ENCODE peak calls at places on chromosomes 5 and 9, in seven cellular contexts. R, N, Z, C, J, T and F are unnamed samples.
A peak's percentile ranks its signal among the peaks of the same experiment; 100 is the strongest.

GRCh38 chr5:132489871-132490483 is 596 bp downstream of the IRF1 start:
- DNase-seq in C (peak; percentile 86), Z (peak; percentile 72), T (peak; percentile 25), N (peak; percentile 53), J (peak; percentile 43), R (peak; percentile 46), F (no peak)

GRCh38 chr9:135230386-135230765 is 142.9 kb downstream of the OLFM1 start:
- DNase-seq in Z (no peak), J (no peak), T (no peak), C (peak; percentile 42), N (no peak), R (no peak), F (no peak)

GRCh38 chr9:69215774-69216482 is 41.9 kb downstream of the TJP2 start:
- DNase-seq in Z (no peak), N (no peak), R (peak; percentile 94), C (no peak), J (no peak), T (no peak), F (no peak)

GRCh38 chr9:114029311-114030170 is 48.6 kb downstream of the AMBP start:
- DNase-seq in Z (no peak), J (no peak), N (no peak), C (no peak), R (peak; percentile 67), T (no peak), F (no peak)

GRCh38 chr5:145774442-145774841 is 60.7 kb downstream of the PRELID2 start:
- DNase-seq in R (no peak), Z (no peak), C (no peak), J (no peak), N (no peak), T (no peak), F (no peak)

GRCh38 chr5:133267601-133268000 is 215.8 kb downstream of the HSPA4 start:
- DNase-seq in C (no peak), T (no peak), J (no peak), Z (peak; percentile 26), N (no peak), R (no peak), F (no peak)

GRCh38 chr5:57332350-57332749 is 150.3 kb downstream of the ACTBL2 start:
- DNase-seq in T (no peak), R (no peak), C (no peak), Z (no peak), N (no peak), J (peak; percentile 86), F (no peak)

GRCh38 chr9:124291801-124292396 is 34.1 kb downstream of the NEK6 start:
- DNase-seq in T (no peak), N (no peak), Z (no peak), R (no peak), C (no peak), J (no peak), F (no peak)

GRCh38 chr5:151078490-151079262 is 2.2 kb downstream of the TNIP1 start:
- DNase-seq in C (peak; percentile 56), T (no peak), Z (no peak), J (no peak), N (peak; percentile 45), R (no peak), F (no peak)

GRCh38 chr5:77683171-77683732 is 44.7 kb upstream of the OTP start:
- DNase-seq in R (no peak), T (no peak), N (no peak), J (peak; percentile 39), C (no peak), Z (no peak), F (no peak)

GRCh38 chr5:1545126-1545797 is 21.5 kb upstream of the LPCAT1 start:
- DNase-seq in J (no peak), Z (no peak), C (peak; percentile 48), N (no peak), T (no peak), R (no peak), F (no peak)

GRCh38 chr5:180137401-180138213 is 66.0 kb upstream of the RNF130 start:
- DNase-seq in Z (no peak), J (no peak), R (no peak), N (no peak), T (no peak), C (no peak), F (no peak)

GRCh38 chr5:134436523-134437339 is 25.1 kb upstream of the CDKN2AIPNL start:
- DNase-seq in J (peak; percentile 98), R (peak; percentile 69), C (peak; percentile 92), T (peak; percentile 75), N (peak; percentile 27), Z (peak; percentile 83), F (no peak)

GRCh38 chr9:87567047-87567446 is 69.4 kb downstream of the DAPK1 start:
- DNase-seq in R (peak; percentile 56), T (no peak), N (no peak), J (no peak), C (no peak), Z (no peak), F (no peak)

GRCh38 chr9:21972361-21972760 is 21.8 kb downstream of the CDKN2A start:
- DNase-seq in J (no peak), Z (no peak), T (no peak), C (no peak), N (no peak), R (no peak), F (no peak)

DNA sequence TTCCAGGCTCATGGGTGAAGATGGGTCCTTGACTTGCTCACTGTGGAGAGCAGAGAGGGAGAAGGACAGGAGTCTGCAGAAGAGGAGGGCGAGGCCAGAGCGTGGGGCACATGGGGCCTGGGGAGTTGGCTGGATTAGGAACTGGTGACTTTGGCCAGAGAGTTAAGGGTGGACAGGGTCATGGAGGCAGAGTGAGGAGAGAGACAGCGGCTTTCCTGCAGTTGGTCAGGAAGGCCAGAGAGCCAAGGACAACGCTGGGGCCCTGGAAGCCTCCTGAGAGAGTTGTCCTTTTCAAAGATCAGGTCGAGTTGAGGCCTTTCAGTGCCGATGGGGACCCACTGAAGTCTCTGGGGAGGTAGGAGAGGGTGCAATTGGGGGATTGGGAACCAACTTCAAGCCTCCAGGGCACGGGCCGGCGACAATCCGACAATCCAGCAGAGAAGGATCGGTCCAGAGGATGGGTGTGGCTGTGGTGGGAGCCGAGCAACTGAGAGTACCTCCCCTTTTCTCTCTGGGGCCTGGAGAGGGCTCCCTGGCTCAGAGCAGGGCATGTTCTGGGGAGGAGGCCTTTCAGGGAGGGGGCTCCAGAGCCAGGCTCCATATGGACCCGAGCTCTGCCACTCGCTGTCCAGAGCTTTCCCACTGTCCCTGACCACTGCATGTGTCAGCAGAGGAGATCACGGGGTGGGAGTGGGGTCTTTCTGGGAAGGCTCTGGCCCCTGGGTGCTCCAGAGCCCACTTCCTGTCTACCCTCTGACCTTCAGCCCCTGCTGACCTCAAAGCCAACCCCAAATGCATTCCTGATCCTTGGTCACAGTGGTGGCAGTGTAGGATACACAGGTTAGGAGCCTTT is 7.5 kb upstream of the PHYHD1 start:
- DNase-seq in J (no peak), N (no peak), C (no peak), R (no peak), Z (no peak), T (no peak), F (no peak)
- H3K4me1 ChIP-seq in J (peaks cover 30% of the 10 kb centered on the region), N (peaks cover 53% of the 10 kb centered on the region), C (peaks cover 70% of the 10 kb centered on the region), R (peaks cover 69% of the 10 kb centered on the region), Z (peaks cover 25% of the 10 kb centered on the region), T (peaks cover 66% of the 10 kb centered on the region), F (peaks cover 9% of the 10 kb centered on the region)

DNA sequence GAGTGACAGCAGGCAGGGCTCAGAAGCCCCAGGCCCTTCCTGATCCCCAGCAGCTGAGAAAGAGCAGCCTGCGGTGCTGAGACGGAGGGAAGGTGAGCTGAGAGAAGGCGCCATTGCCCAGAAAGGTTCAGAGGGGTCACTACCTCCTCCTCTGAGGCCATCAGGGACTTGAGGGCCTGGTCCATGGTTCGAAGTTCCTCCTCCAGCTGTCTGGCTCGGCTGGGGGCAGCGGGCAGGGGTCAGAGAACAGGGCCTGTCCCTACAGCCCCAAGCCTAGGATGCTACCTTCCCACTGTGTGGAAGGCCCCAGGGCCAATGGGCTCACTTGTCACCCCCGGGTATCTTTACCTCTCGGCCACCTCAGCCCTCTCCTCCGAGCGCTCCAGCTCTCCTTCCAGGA is 4.8 kb downstream of the TPM2 start:
- DNase-seq in J (no peak), N (no peak), Z (no peak), T (no peak), R (no peak), C (no peak), F (no peak)
- H3K4me3 ChIP-seq in J (no peak overlapping the region), N (no peak overlapping the region), Z (no peak overlapping the region), T (no peak overlapping the region), R (no peak overlapping the region), C (no peak overlapping the region), F (no peak overlapping the region)

GRCh38 chr9:128078504-128079434 is 10.7 kb downstream of the SLC25A25 start:
- DNase-seq in T (peak; percentile 89), J (peak; percentile 63), N (no peak), R (peak; percentile 53), Z (peak; percentile 79), C (no peak), F (no peak)
- H3K4me1 ChIP-seq in T (peaks cover 56% of the 10 kb centered on the region), J (peaks cover 34% of the 10 kb centered on the region), N (peaks cover 19% of the 10 kb centered on the region), R (peaks cover 18% of the 10 kb centered on the region), Z (peaks cover 50% of the 10 kb centered on the region), C (peaks cover 52% of the 10 kb centered on the region), F (no peaks in the 10 kb centered on the region)

GRCh38 chr5:159459951-159460538 is 129.8 kb upstream of the IL12B start:
- DNase-seq in R (no peak), N (no peak), Z (no peak), J (peak; percentile 40), T (no peak), C (no peak), F (no peak)
- H3K4me3 ChIP-seq in R (no peak overlapping the region), N (no peak overlapping the region), Z (no peak overlapping the region), J (no peak overlapping the region), T (no peak overlapping the region), C (no peak overlapping the region), F (no peak overlapping the region)

GRCh38 chr9:37948417-37948980 is 44.6 kb upstream of the SLC25A51 start:
- DNase-seq in J (no peak), R (no peak), Z (no peak), C (no peak), N (no peak), T (no peak), F (no peak)
- H3K4me1 ChIP-seq in J (peaks cover 36% of the 10 kb centered on the region), R (peaks cover 20% of the 10 kb centered on the region), Z (peaks cover 17% of the 10 kb centered on the region), C (peaks cover 29% of the 10 kb centered on the region), N (no peaks in the 10 kb centered on the region), T (peaks cover 73% of the 10 kb centered on the region), F (peaks cover 9% of the 10 kb centered on the region)

DNA sequence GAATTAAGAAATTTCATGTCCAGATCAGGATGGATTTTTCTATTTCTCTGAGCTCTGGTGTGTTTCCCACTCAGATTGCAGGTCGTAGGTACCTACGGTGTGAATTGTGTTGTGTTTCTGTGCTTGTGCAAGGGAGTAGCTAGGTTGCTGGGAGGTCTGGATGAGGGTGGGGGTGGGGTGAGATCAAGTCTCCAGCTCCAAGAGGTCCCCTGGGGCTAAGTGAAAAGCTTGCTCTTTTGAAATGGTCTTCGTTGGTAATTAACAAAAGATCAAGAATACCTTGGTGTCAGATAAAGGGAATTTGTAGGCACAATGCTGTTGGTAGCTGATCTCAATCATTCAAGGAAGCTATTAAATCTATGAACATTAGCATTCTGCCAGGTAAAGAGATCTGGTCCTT is 988 bp upstream of the PCDHGC4 start:
- DNase-seq in R (no peak), C (no peak), Z (no peak), J (no peak), N (no peak), T (no peak), F (no peak)
- H3K4me3 ChIP-seq in R (no peak overlapping the region), C (peak overlapping the region; percentile 33), Z (no peak overlapping the region), J (no peak overlapping the region), N (no peak overlapping the region), T (no peak overlapping the region), F (no peak overlapping the region)